ENCODE peak calls at places on chromosomes 12 and 14, in eight cellular contexts. N is NCI-H1048; A is right cardiac atrium; L is HepG2; Y is iris pigment epithelial cell; O is H4; H is stimulated activated CD4-positive, alpha-beta T cell treated with anti-CD3 and anti-CD28 coated beads, Interleukin-15, amount 100 ng/mL, for 1 hour; B is activated naive CD8-positive, alpha-beta T cell treated with anti-CD3 and anti-CD28 coated beads, Interleukin-2, amount 50 U/mL, for 16 hours. W is an unnamed sample.

GRCh38 chr14:28407931-28408330 is 358.7 kb upstream of the FOXG1 start:
- DNase-seq in L (no peak), H (no peak), B (no peak), O (no peak), N (no peak), A (no peak), Y (no peak), W (no peak)

GRCh38 chr12:59046763-59047534 is 126.6 kb upstream of the LRIG3 start:
- DNase-seq in Y (peak; percentile 38), L (no peak), N (no peak), B (no peak), O (no peak), H (no peak), A (no peak), W (peak; percentile 25)

GRCh38 chr14:51612449-51612848 is 39.3 kb upstream of the FRMD6 start:
- DNase-seq in L (no peak), A (no peak), H (no peak), N (no peak), Y (no peak), B (no peak), O (no peak), W (no peak)

GRCh38 chr14:89041245-89041585 is 216.8 kb downstream of the TTC8 start:
- DNase-seq in L (peak; percentile 93), B (no peak), N (no peak), Y (no peak), O (no peak), H (no peak), A (peak; percentile 67), W (no peak)

GRCh38 chr12:102848832-102849231 is 68.2 kb downstream of the PAH start:
- DNase-seq in H (no peak), L (no peak), Y (no peak), B (no peak), N (no peak), O (no peak), A (no peak), W (no peak)

GRCh38 chr12:130714591-130715149 is 1.4 kb downstream of the RIMBP2 start:
- DNase-seq in N (no peak), H (no peak), A (no peak), L (no peak), B (no peak), O (no peak), Y (no peak), W (no peak)

GRCh38 chr14:51616724-51617409 is 34.8 kb upstream of the FRMD6 start:
- DNase-seq in N (peak; percentile 73), A (no peak), H (no peak), B (no peak), L (peak; percentile 91), O (peak; percentile 93), Y (peak; percentile 87), W (peak; percentile 87)

GRCh38 chr12:6959376-6960290 is 8.5 kb downstream of the PTPN6 start:
- DNase-seq in O (no peak), N (no peak), Y (no peak), B (no peak), L (no peak), H (no peak), A (peak; percentile 56), W (no peak)

GRCh38 chr14:70317969-70318634 is 41.4 kb downstream of the COX16 start:
- DNase-seq in B (no peak), A (no peak), L (peak; percentile 97), N (no peak), Y (peak; percentile 68), O (peak; percentile 40), H (no peak), W (peak; percentile 88)

GRCh38 chr12:20497707-20498106 is 129.4 kb downstream of the PDE3A start:
- DNase-seq in Y (no peak), A (no peak), B (no peak), H (no peak), N (no peak), L (peak; percentile 10), O (no peak), W (no peak)

GRCh38 chr12:132356686-132357622 is 27.6 kb upstream of the GALNT9 start:
- DNase-seq in N (no peak), Y (peak; percentile 82), B (no peak), A (no peak), H (no peak), O (peak; percentile 84), L (no peak), W (peak; percentile 88)

GRCh38 chr12:15446798-15447197 is 124.5 kb downstream of the PTPRO start:
- DNase-seq in N (no peak), A (no peak), B (no peak), O (no peak), Y (peak; percentile 35), H (no peak), L (no peak), W (peak; percentile 3)

GRCh38 chr14:56811596-56812363 is 1.5 kb upstream of the OTX2 start:
- DNase-seq in H (no peak), O (no peak), Y (no peak), A (no peak), N (no peak), B (no peak), L (no peak), W (no peak)

GRCh38 chr12:109696485-109697269 is 16.9 kb upstream of the FAM222A start:
- DNase-seq in B (no peak), O (no peak), Y (peak; percentile 28), N (no peak), H (no peak), A (no peak), L (peak; percentile 36), W (peak; percentile 34)

GRCh38 chr12:110047297-110047940 is 903 bp downstream of the C12orf76 start:
- DNase-seq in A (no peak), O (no peak), B (no peak), N (no peak), Y (no peak), H (no peak), L (no peak), W (no peak)

GRCh38 chr12:133106253-133106652 is 23.8 kb downstream of the ZNF891 start:
- DNase-seq in O (no peak), B (no peak), Y (peak; percentile 4), A (no peak), L (no peak), N (no peak), H (no peak), W (peak; percentile 24)

GRCh38 chr14:74956280-74957072 is 1.1 kb upstream of the PGF start:
- DNase-seq in Y (no peak), A (no peak), B (no peak), L (no peak), O (no peak), N (no peak), H (no peak), W (no peak)

GRCh38 chr14:54186821-54187365 is 209.9 kb upstream of the CDKN3 start:
- DNase-seq in O (no peak), L (no peak), H (no peak), A (no peak), N (no peak), B (no peak), Y (no peak), W (no peak)

GRCh38 chr12:47282206-47282605 is 202.4 kb upstream of the AMIGO2 start:
- DNase-seq in O (no peak), N (no peak), Y (no peak), H (no peak), L (no peak), A (peak; percentile 62), B (no peak), W (peak; percentile 55)

GRCh38 chr12:41605528-41606295 is 417.6 kb downstream of the PDZRN4 start:
- DNase-seq in N (no peak), B (no peak), O (peak; percentile 7), A (no peak), H (no peak), L (no peak), Y (peak; percentile 6), W (peak; percentile 72)

GRCh38 chr12:8034802-8035201 is 2.3 kb downstream of the FOXJ2 start:
- DNase-seq in H (no peak), B (no peak), L (no peak), N (no peak), O (no peak), A (no peak), Y (no peak), W (no peak)

GRCh38 chr12:62861586-62861985 is 73.4 kb downstream of the PPM1H start:
- DNase-seq in Y (no peak), H (no peak), O (no peak), L (no peak), A (no peak), B (no peak), N (no peak), W (no peak)

GRCh38 chr12:49664591-49665146 is 41.3 kb downstream of the PRPF40B start:
- DNase-seq in L (no peak), A (peak; percentile 55), B (no peak), N (no peak), O (no peak), Y (no peak), H (no peak), W (no peak)

GRCh38 chr12:27607611-27608010 is 83.6 kb downstream of the PPFIBP1 start:
- DNase-seq in O (no peak), H (no peak), N (no peak), Y (no peak), B (no peak), L (no peak), A (no peak), W (no peak)

GRCh38 chr14:74686324-74686723 is 26.6 kb downstream of the AREL1 start:
- DNase-seq in A (no peak), H (no peak), N (no peak), Y (no peak), O (no peak), L (no peak), B (no peak), W (no peak)

GRCh38 chr12:32789446-32789845 is 33.7 kb upstream of the YARS2 start:
- DNase-seq in L (no peak), Y (no peak), N (no peak), H (no peak), B (no peak), A (no peak), O (no peak), W (no peak)

GRCh38 chr12:44000309-44000952 is 164.6 kb downstream of the TMEM117 start:
- DNase-seq in H (no peak), A (no peak), N (no peak), B (no peak), O (peak; percentile 46), L (peak; percentile 81), Y (peak; percentile 50), W (peak; percentile 57)

GRCh38 chr14:37709419-37710195 is 114.2 kb downstream of the TTC6 start:
- DNase-seq in L (peak; percentile 70), B (no peak), H (no peak), N (no peak), Y (peak; percentile 41), A (no peak), O (no peak), W (peak; percentile 69)

GRCh38 chr12:40098406-40099145 is 7.3 kb downstream of the SLC2A13 start:
- DNase-seq in H (no peak), B (no peak), O (no peak), A (peak; percentile 45), Y (no peak), N (no peak), L (no peak), W (no peak)

GRCh38 chr12:1842183-1842904 is 22.0 kb downstream of the LRTM2 start:
- DNase-seq in N (no peak), L (no peak), O (no peak), H (no peak), Y (no peak), A (no peak), B (no peak), W (no peak)

GRCh38 chr14:91207008-91207407 is 37.5 kb downstream of the GPR68 start:
- DNase-seq in N (no peak), O (no peak), B (no peak), Y (no peak), L (no peak), A (no peak), H (no peak), W (no peak)

GRCh38 chr14:24238527-24239037 is 3.8 kb downstream of the TINF2 start:
- DNase-seq in L (no peak), H (no peak), O (no peak), A (no peak), B (no peak), Y (no peak), N (no peak), W (no peak)